ENCODE peak calls at places on chromosomes 4 and X, in nine cellular contexts. One of them, this sample, is unnamed.

GRCh38 chr4:13522282-13523104 is 21.8 kb downstream of the NKX3-2 start:
- DNase-seq in stimulated activated CD4-positive, alpha-beta T cell treated with anti-CD3 and anti-CD28 coated beads, Interleukin-2, amount 100 ng/mL, for 24 hours: peak
- DNase-seq in NCI-H1048: no peak
- DNase-seq in right cardiac atrium: no peak
- DNase-seq in activated effector memory CD4-positive, alpha-beta T cell treated with anti-CD3 and anti-CD28 coated beads, Interleukin-2, amount 50 U/mL, for 16 hours: no peak
- DNase-seq in chondrocyte: peak
- DNase-seq in AG04450: no peak
- DNase-seq in fibroblast of gingiva: no peak
- DNase-seq in HTR-8/SVneo: no peak
- DNase-seq in this sample: no peak

GRCh38 chrX:46662594-46662993 is 89.0 kb downstream of the CHST7 start:
- DNase-seq in stimulated activated CD4-positive, alpha-beta T cell treated with anti-CD3 and anti-CD28 coated beads, Interleukin-2, amount 100 ng/mL, for 24 hours: no peak
- DNase-seq in NCI-H1048: no peak
- DNase-seq in right cardiac atrium: no peak
- DNase-seq in activated effector memory CD4-positive, alpha-beta T cell treated with anti-CD3 and anti-CD28 coated beads, Interleukin-2, amount 50 U/mL, for 16 hours: no peak
- DNase-seq in chondrocyte: no peak
- DNase-seq in AG04450: no peak
- DNase-seq in fibroblast of gingiva: no peak
- DNase-seq in HTR-8/SVneo: no peak
- DNase-seq in this sample: no peak

GRCh38 chrX:313546-313945 is 5.0 kb downstream of the GTPBP6 start:
- DNase-seq in stimulated activated CD4-positive, alpha-beta T cell treated with anti-CD3 and anti-CD28 coated beads, Interleukin-2, amount 100 ng/mL, for 24 hours: no peak
- DNase-seq in NCI-H1048: no peak
- DNase-seq in right cardiac atrium: no peak
- DNase-seq in activated effector memory CD4-positive, alpha-beta T cell treated with anti-CD3 and anti-CD28 coated beads, Interleukin-2, amount 50 U/mL, for 16 hours: no peak
- DNase-seq in chondrocyte: peak
- DNase-seq in AG04450: no peak
- DNase-seq in fibroblast of gingiva: no peak
- DNase-seq in HTR-8/SVneo: no peak
- DNase-seq in this sample: no peak

GRCh38 chr4:65046496-65047101 is 623.7 kb downstream of the EPHA5 start:
- DNase-seq in stimulated activated CD4-positive, alpha-beta T cell treated with anti-CD3 and anti-CD28 coated beads, Interleukin-2, amount 100 ng/mL, for 24 hours: no peak
- DNase-seq in NCI-H1048: no peak
- DNase-seq in right cardiac atrium: no peak
- DNase-seq in activated effector memory CD4-positive, alpha-beta T cell treated with anti-CD3 and anti-CD28 coated beads, Interleukin-2, amount 50 U/mL, for 16 hours: no peak
- DNase-seq in chondrocyte: no peak
- DNase-seq in AG04450: no peak
- DNase-seq in fibroblast of gingiva: peak
- DNase-seq in HTR-8/SVneo: peak
- DNase-seq in this sample: no peak

GRCh38 chrX:97616883-97617510 is 733.3 kb downstream of the RPA4 start:
- DNase-seq in stimulated activated CD4-positive, alpha-beta T cell treated with anti-CD3 and anti-CD28 coated beads, Interleukin-2, amount 100 ng/mL, for 24 hours: peak
- DNase-seq in NCI-H1048: no peak
- DNase-seq in right cardiac atrium: no peak
- DNase-seq in activated effector memory CD4-positive, alpha-beta T cell treated with anti-CD3 and anti-CD28 coated beads, Interleukin-2, amount 50 U/mL, for 16 hours: no peak
- DNase-seq in chondrocyte: no peak
- DNase-seq in AG04450: peak
- DNase-seq in fibroblast of gingiva: peak
- DNase-seq in HTR-8/SVneo: no peak
- DNase-seq in this sample: no peak

GRCh38 chr4:86927843-86928395 is 6.9 kb upstream of the AFF1 start:
- DNase-seq in stimulated activated CD4-positive, alpha-beta T cell treated with anti-CD3 and anti-CD28 coated beads, Interleukin-2, amount 100 ng/mL, for 24 hours: peak
- DNase-seq in NCI-H1048: no peak
- DNase-seq in right cardiac atrium: peak
- DNase-seq in activated effector memory CD4-positive, alpha-beta T cell treated with anti-CD3 and anti-CD28 coated beads, Interleukin-2, amount 50 U/mL, for 16 hours: no peak
- DNase-seq in chondrocyte: no peak
- DNase-seq in AG04450: peak
- DNase-seq in fibroblast of gingiva: peak
- DNase-seq in HTR-8/SVneo: peak
- DNase-seq in this sample: no peak

GRCh38 chrX:155997436-155997835 is at the start of gene IL9R:
- DNase-seq in stimulated activated CD4-positive, alpha-beta T cell treated with anti-CD3 and anti-CD28 coated beads, Interleukin-2, amount 100 ng/mL, for 24 hours: peak
- DNase-seq in NCI-H1048: no peak
- DNase-seq in right cardiac atrium: no peak
- DNase-seq in activated effector memory CD4-positive, alpha-beta T cell treated with anti-CD3 and anti-CD28 coated beads, Interleukin-2, amount 50 U/mL, for 16 hours: peak
- DNase-seq in chondrocyte: no peak
- DNase-seq in AG04450: no peak
- DNase-seq in fibroblast of gingiva: no peak
- DNase-seq in HTR-8/SVneo: no peak
- DNase-seq in this sample: no peak

GRCh38 chr4:17545374-17546140 is 30.6 kb downstream of the CLRN2 start:
- DNase-seq in stimulated activated CD4-positive, alpha-beta T cell treated with anti-CD3 and anti-CD28 coated beads, Interleukin-2, amount 100 ng/mL, for 24 hours: no peak
- DNase-seq in NCI-H1048: no peak
- DNase-seq in right cardiac atrium: no peak
- DNase-seq in activated effector memory CD4-positive, alpha-beta T cell treated with anti-CD3 and anti-CD28 coated beads, Interleukin-2, amount 50 U/mL, for 16 hours: no peak
- DNase-seq in chondrocyte: no peak
- DNase-seq in AG04450: no peak
- DNase-seq in fibroblast of gingiva: no peak
- DNase-seq in HTR-8/SVneo: no peak
- DNase-seq in this sample: no peak

GRCh38 chrX:40964008-40964407 is 121.2 kb upstream of the USP9X start:
- DNase-seq in stimulated activated CD4-positive, alpha-beta T cell treated with anti-CD3 and anti-CD28 coated beads, Interleukin-2, amount 100 ng/mL, for 24 hours: no peak
- DNase-seq in NCI-H1048: no peak
- DNase-seq in right cardiac atrium: no peak
- DNase-seq in activated effector memory CD4-positive, alpha-beta T cell treated with anti-CD3 and anti-CD28 coated beads, Interleukin-2, amount 50 U/mL, for 16 hours: no peak
- DNase-seq in chondrocyte: no peak
- DNase-seq in AG04450: no peak
- DNase-seq in fibroblast of gingiva: no peak
- DNase-seq in HTR-8/SVneo: no peak
- DNase-seq in this sample: no peak

GRCh38 chr4:16457944-16458343 is 231.7 kb upstream of the TAPT1 start:
- DNase-seq in stimulated activated CD4-positive, alpha-beta T cell treated with anti-CD3 and anti-CD28 coated beads, Interleukin-2, amount 100 ng/mL, for 24 hours: no peak
- DNase-seq in NCI-H1048: no peak
- DNase-seq in right cardiac atrium: no peak
- DNase-seq in activated effector memory CD4-positive, alpha-beta T cell treated with anti-CD3 and anti-CD28 coated beads, Interleukin-2, amount 50 U/mL, for 16 hours: no peak
- DNase-seq in chondrocyte: no peak
- DNase-seq in AG04450: no peak
- DNase-seq in fibroblast of gingiva: no peak
- DNase-seq in HTR-8/SVneo: no peak
- DNase-seq in this sample: no peak